ENCODE peak calls at places on chromosome 18, in four cellular contexts. M, G, A and D are unnamed samples.

GRCh38 chr18:23939366-23939765 is 75.2 kb upstream of the TTC39C start:
- DNase-seq in G (no peak), A (no peak), M (no peak), D (no peak)

GRCh38 chr18:74453011-74453571 is 4.0 kb downstream of the DIPK1C start:
- DNase-seq in G (no peak), A (no peak), M (no peak), D (no peak)

GRCh38 chr18:61893304-61893970 is 630 bp upstream of the RNF152 start:
- DNase-seq in G (no peak), A (peak; percentile 48), M (peak; percentile 15), D (no peak)

GRCh38 chr18:80196528-80197320 is 50.6 kb downstream of the PARD6G start:
- DNase-seq in A (peak; percentile 37), M (no peak), G (no peak), D (no peak)

GRCh38 chr18:9094307-9095226 is 7.9 kb upstream of the NDUFV2 start:
- DNase-seq in A (peak; percentile 82), M (no peak), G (peak; percentile 92), D (no peak)

GRCh38 chr18:35345950-35346349 is 1.7 kb upstream of the ZNF24 start:
- DNase-seq in A (no peak), M (no peak), G (no peak), D (no peak)

GRCh38 chr18:56085561-56085960 is 497.6 kb upstream of the TCF4 start:
- DNase-seq in A (peak; percentile 94), M (no peak), G (peak; percentile 65), D (no peak)

GRCh38 chr18:68676913-68677312 is 38.0 kb downstream of the TMX3 start:
- DNase-seq in G (no peak), A (peak; percentile 54), M (no peak), D (no peak)

GRCh38 chr18:2706903-2707302 is 51.4 kb downstream of the SMCHD1 start:
- DNase-seq in M (no peak), G (no peak), A (no peak), D (no peak)

GRCh38 chr18:44051088-44051487 is 629.6 kb upstream of the SETBP1 start:
- DNase-seq in A (no peak), M (no peak), G (no peak), D (no peak)

GRCh38 chr18:54223568-54224241 is 764 bp downstream of the MBD2 start:
- DNase-seq in G (peak; percentile 79), M (peak; percentile 0), A (peak; percentile 92), D (peak; percentile 44)

GRCh38 chr18:58965930-58966662 is 101.4 kb downstream of the ZNF532 start:
- DNase-seq in G (no peak), M (no peak), A (no peak), D (no peak)

GRCh38 chr18:31410716-31411483 is 34.3 kb downstream of the DSG4 start:
- DNase-seq in M (no peak), G (no peak), A (no peak), D (no peak)

GRCh38 chr18:44733754-44734465 is 53.2 kb downstream of the SETBP1 start:
- DNase-seq in M (no peak), A (no peak), G (no peak), D (no peak)

GRCh38 chr18:7021994-7022840 is 95.4 kb downstream of the LAMA1 start:
- DNase-seq in A (peak; percentile 21), M (peak; percentile 75), G (peak; percentile 4), D (peak; percentile 16)

GRCh38 chr18:63936156-63936931 is 12.8 kb upstream of the HMSD start:
- DNase-seq in A (peak; percentile 74), M (peak; percentile 74), G (peak; percentile 7), D (no peak)

GRCh38 chr18:55587341-55588000 is 521 bp downstream of the TCF4 start:
- DNase-seq in A (peak; percentile 65), G (no peak), M (peak; percentile 38), D (peak; percentile 32)

GRCh38 chr18:58049000-58049688 is 5.1 kb downstream of the NEDD4L start:
- DNase-seq in M (no peak), G (no peak), A (no peak), D (no peak)

GRCh38 chr18:4384932-4385331 is 70.2 kb downstream of the DLGAP1 start:
- DNase-seq in A (peak; percentile 7), G (no peak), M (no peak), D (no peak)

GRCh38 chr18:22020127-22020866 is 149.1 kb upstream of the GATA6 start:
- DNase-seq in A (no peak), M (no peak), G (no peak), D (no peak)

GRCh38 chr18:68608861-68609465 is 105.9 kb downstream of the TMX3 start:
- DNase-seq in M (no peak), G (no peak), A (no peak), D (peak; percentile 81)

GRCh38 chr18:65093341-65093740 is 657.5 kb upstream of the CDH7 start:
- DNase-seq in M (no peak), A (no peak), G (no peak), D (peak; percentile 94)

GRCh38 chr18:41761329-41762028 is 193.6 kb upstream of the PIK3C3 start:
- DNase-seq in M (no peak), A (peak; percentile 77), G (no peak), D (no peak)

GRCh38 chr18:5515007-5515744 is 28.6 kb downstream of the EPB41L3 start:
- DNase-seq in G (no peak), M (no peak), A (no peak), D (peak; percentile 47)

GRCh38 chr18:75041586-75041985 is 167.4 kb downstream of the PTGR3 start:
- DNase-seq in G (peak; percentile 2), A (peak; percentile 53), M (no peak), D (no peak)

GRCh38 chr18:74540689-74541421 is 6.6 kb downstream of the CNDP1 start:
- DNase-seq in M (no peak), G (no peak), A (no peak), D (no peak)

GRCh38 chr18:3367491-3368091 is 82.4 kb upstream of the TGIF1 start:
- DNase-seq in A (peak; percentile 78), M (no peak), G (no peak), D (no peak)

GRCh38 chr18:50183556-50183955 is 11.4 kb downstream of the MYO5B start:
- DNase-seq in M (no peak), A (no peak), G (no peak), D (no peak)

GRCh38 chr18:36762074-36762473 is 66.7 kb downstream of the TPGS2 start:
- DNase-seq in M (no peak), A (no peak), G (no peak), D (no peak)

GRCh38 chr18:61639886-61640285 is 252.9 kb downstream of the RNF152 start:
- DNase-seq in A (no peak), G (no peak), M (no peak), D (no peak)

GRCh38 chr18:70243131-70243530 is 37.6 kb upstream of the RTTN start:
- DNase-seq in A (no peak), G (no peak), M (no peak), D (no peak)

GRCh38 chr18:8088626-8089025 is 520.6 kb upstream of the RAB12 start:
- DNase-seq in M (no peak), A (no peak), G (no peak), D (no peak)

GRCh38 chr18:9810216-9810804 is 75.5 kb upstream of the TXNDC2 start:
- DNase-seq in A (no peak), M (no peak), G (no peak), D (no peak)

GRCh38 chr18:76528477-76529432 is 33.7 kb upstream of the ZNF516 start:
- DNase-seq in M (peak; percentile 60), A (peak; percentile 61), G (peak; percentile 32), D (no peak)